ENCODE peak calls at places on chromosomes 5 and 9, in nine cellular contexts. M, H, A, N, V, T, O, F and Z are unnamed samples.

GRCh38 chr5:93359296-93359957 is 221.6 kb downstream of the NR2F1-AS1 start:
- DNase-seq in T (no peak), H (no peak), F (no peak), N (peak; percentile 48), A (no peak), V (no peak), O (no peak), M (peak; percentile 45), Z (peak; percentile 98)

GRCh38 chr9:4220361-4220760 is 79.5 kb downstream of the GLIS3 start:
- DNase-seq in M (no peak), H (no peak), F (no peak), O (no peak), A (no peak), T (no peak), N (no peak), V (no peak), Z (no peak)

GRCh38 chr9:97820373-97820772 is 32.7 kb upstream of the FOXE1 start:
- DNase-seq in N (no peak), H (no peak), A (no peak), F (no peak), T (no peak), V (no peak), M (no peak), O (no peak), Z (no peak)

GRCh38 chr5:92613546-92613945 is 967.5 kb downstream of the NR2F1-AS1 start:
- DNase-seq in N (no peak), T (no peak), O (no peak), M (no peak), A (no peak), H (no peak), V (no peak), F (no peak), Z (peak; percentile 4)

GRCh38 chr5:10328323-10328722 is 20.6 kb upstream of the CMBL start:
- DNase-seq in H (no peak), O (no peak), F (no peak), M (no peak), V (no peak), A (no peak), T (no peak), N (no peak), Z (no peak)

GRCh38 chr5:154972476-154973080 is 31.7 kb downstream of the MRPL22 start:
- DNase-seq in V (peak; percentile 27), T (no peak), H (peak; percentile 41), A (peak; percentile 52), F (no peak), M (no peak), O (no peak), N (peak; percentile 60), Z (peak; percentile 73)

GRCh38 chr5:54224083-54224836 is 86.1 kb downstream of the ARL15 start:
- DNase-seq in M (no peak), A (no peak), O (no peak), H (no peak), V (no peak), T (no peak), N (no peak), F (no peak), Z (no peak)

GRCh38 chr5:102231693-102232619 is 64.1 kb downstream of the SLCO4C1 start:
- DNase-seq in M (no peak), A (no peak), N (no peak), V (no peak), F (no peak), O (no peak), H (no peak), T (no peak), Z (no peak)

GRCh38 chr9:128633601-128634000 is 23.0 kb downstream of the DYNC2I2 start:
- DNase-seq in V (no peak), A (no peak), H (peak; percentile 30), F (no peak), N (no peak), M (no peak), T (no peak), O (no peak), Z (no peak)

GRCh38 chr9:87607859-87608258 is 110.2 kb downstream of the DAPK1 start:
- DNase-seq in V (no peak), O (no peak), T (no peak), H (no peak), N (no peak), F (no peak), M (no peak), A (no peak), Z (no peak)

GRCh38 chr9:81826541-81826906 is 101.7 kb upstream of the SPATA31D4 start:
- DNase-seq in O (peak; percentile 54), A (no peak), N (no peak), V (peak; percentile 62), H (no peak), T (no peak), F (no peak), M (no peak), Z (peak; percentile 97)

GRCh38 chr5:149940077-149940574 is 4.5 kb downstream of the PDE6A start:
- DNase-seq in A (no peak), T (no peak), M (no peak), V (no peak), O (no peak), F (no peak), H (no peak), N (no peak), Z (peak; percentile 78)

GRCh38 chr5:50768650-50769049 is 102.2 kb downstream of the PARP8 start:
- DNase-seq in F (no peak), T (no peak), A (no peak), O (no peak), V (no peak), N (no peak), M (no peak), H (no peak), Z (no peak)

GRCh38 chr5:118580959-118581358 is 407.4 kb downstream of the DTWD2 start:
- DNase-seq in O (no peak), H (no peak), T (no peak), N (no peak), A (no peak), F (no peak), M (no peak), V (no peak), Z (peak; percentile 20)

GRCh38 chr5:77076961-77077820 is 9.9 kb downstream of the ZBED3 start:
- DNase-seq in N (peak; percentile 66), O (peak; percentile 83), T (no peak), V (peak; percentile 72), H (peak; percentile 84), F (peak; percentile 61), A (peak; percentile 91), M (peak; percentile 48), Z (peak; percentile 59)

GRCh38 chr9:82581516-82581915 is 481.4 kb downstream of the RASEF start:
- DNase-seq in A (no peak), T (no peak), F (no peak), O (no peak), H (no peak), M (no peak), N (no peak), V (no peak), Z (no peak)

GRCh38 chr9:129103595-129103965 is 7.0 kb downstream of the CRAT start:
- DNase-seq in M (no peak), O (peak; percentile 70), T (no peak), F (no peak), N (no peak), A (no peak), H (no peak), V (no peak), Z (no peak)

GRCh38 chr5:133983674-133984073 is 15.2 kb upstream of the C5orf15 start:
- DNase-seq in A (no peak), N (no peak), F (no peak), T (no peak), M (no peak), H (no peak), O (no peak), V (no peak), Z (no peak)

GRCh38 chr5:16616536-16617271 is at the start of gene RETREG1:
- DNase-seq in O (peak; percentile 76), H (peak; percentile 73), T (no peak), M (peak; percentile 68), N (peak; percentile 60), A (peak; percentile 71), V (peak; percentile 67), F (peak; percentile 91), Z (no peak)

GRCh38 chr5:98796197-98796972 is 22.9 kb downstream of the RGMB start:
- DNase-seq in N (peak; percentile 70), O (no peak), M (peak; percentile 56), H (no peak), F (peak; percentile 42), A (peak; percentile 25), T (no peak), V (no peak), Z (peak; percentile 69)

GRCh38 chr5:178336889-178337785 is 104.5 kb upstream of the PHYKPL start:
- DNase-seq in N (no peak), M (peak; percentile 11), F (no peak), T (no peak), O (peak; percentile 52), A (no peak), H (peak; percentile 39), V (no peak), Z (no peak)

GRCh38 chr9:33894316-33894715 is 77.4 kb downstream of the UBE2R2 start:
- DNase-seq in F (no peak), T (no peak), N (no peak), M (no peak), H (no peak), O (no peak), A (no peak), V (no peak), Z (no peak)

GRCh38 chr5:65480306-65480865 is 1.3 kb downstream of the ADAMTS6 start:
- DNase-seq in N (peak; percentile 21), M (peak; percentile 67), V (peak; percentile 75), H (peak; percentile 79), A (peak; percentile 19), T (no peak), O (peak; percentile 83), F (peak; percentile 60), Z (peak; percentile 87)
- TF ChIP-seq CTCF in N (no peak), M (no peak), V (no peak), H (no peak), A (no peak), T (no peak), O (no peak), F (no peak), Z (no peak)

GRCh38 chr9:38263534-38263933 is 129.0 kb upstream of the ALDH1B1 start:
- DNase-seq in M (no peak), N (peak; percentile 1), T (no peak), H (no peak), O (no peak), F (no peak), A (no peak), V (no peak), Z (peak; percentile 58)
- TF ChIP-seq CTCF in M (peak; percentile 22), N (no peak), T (peak; percentile 17), H (no peak), O (no peak), F (no peak), A (no peak), V (no peak), Z (peak; percentile 31)

GRCh38 chr5:66927140-66927539 is 269.5 kb downstream of the CD180 start:
- DNase-seq in M (no peak), V (no peak), A (no peak), N (no peak), H (no peak), T (no peak), O (no peak), F (no peak), Z (no peak)
- TF ChIP-seq CTCF in M (no peak), V (no peak), A (no peak), N (no peak), H (no peak), T (no peak), O (no peak), F (no peak), Z (no peak)

DNA sequence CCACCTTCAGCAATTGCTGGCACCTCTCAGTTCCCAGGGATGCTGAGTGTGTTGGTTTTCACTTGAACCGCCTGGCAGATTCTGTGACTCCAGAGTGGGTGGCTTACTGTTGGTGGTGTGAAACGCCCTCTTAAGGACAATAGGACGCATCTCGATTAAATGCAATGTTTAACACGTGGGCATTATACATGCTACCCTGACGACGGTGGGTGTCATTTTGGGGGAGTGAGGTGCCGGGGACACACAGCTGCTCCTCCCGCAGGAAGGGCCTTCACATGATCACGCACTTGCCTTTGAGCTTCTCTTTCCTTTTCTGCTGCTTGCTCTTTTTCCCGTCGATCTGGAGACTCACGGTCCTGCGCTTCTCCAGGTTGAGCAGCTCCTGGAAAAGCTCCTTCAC is 29.7 kb downstream of the DIRAS2 start:
- DNase-seq in T (no peak), M (no peak), N (no peak), O (no peak), F (no peak), A (no peak), V (no peak), H (no peak), Z (no peak)
- TF ChIP-seq CTCF in T (no peak), M (no peak), N (no peak), O (no peak), F (no peak), A (no peak), V (no peak), H (no peak), Z (no peak)